ENCODE peak calls at places on chromosomes 1 and 21, in seven cellular contexts. Z is nephron progenitor cell, K is mammary epithelial cell, E is GM12891, S is kidney tubule cell, M is NCI-H345, I is BJ. C is an unnamed sample.

GRCh38 chr1:71135571-71135970 is 54.7 kb upstream of the ZRANB2 start:
- DNase-seq in Z (no peak), K (no peak), E (no peak), S (no peak), M (no peak), I (no peak), C (no peak)

GRCh38 chr1:203660069-203660468 is 33.4 kb downstream of the ATP2B4 start:
- DNase-seq in Z (no peak), K (no peak), E (no peak), S (no peak), M (no peak), I (no peak), C (no peak)

GRCh38 chr21:45768011-45768740 is 124.7 kb downstream of the PCBP3 start:
- DNase-seq in Z (no peak), K (no peak), E (no peak), S (no peak), M (no peak), I (no peak), C (no peak)

GRCh38 chr21:36654341-36654740 is 44.6 kb upstream of the SIM2 start:
- DNase-seq in Z (no peak), K (no peak), E (no peak), S (peak), M (no peak), I (no peak), C (no peak)

GRCh38 chr21:42129300-42130266 is 58.5 kb downstream of the UMODL1 start:
- DNase-seq in Z (no peak), K (no peak), E (no peak), S (no peak), M (no peak), I (no peak), C (no peak)

GRCh38 chr1:153597206-153597605 is 15.7 kb downstream of the S100A16 start:
- DNase-seq in Z (no peak), K (peak), E (no peak), S (peak), M (no peak), I (no peak), C (no peak)

GRCh38 chr21:46000731-46001641 is 19.4 kb downstream of the COL6A1 start:
- DNase-seq in Z (peak), K (no peak), E (no peak), S (no peak), M (no peak), I (no peak), C (no peak)

GRCh38 chr1:234893725-234894630 is 234.7 kb downstream of the TOMM20 start:
- DNase-seq in Z (no peak), K (peak), E (no peak), S (peak), M (peak), I (no peak), C (peak)

GRCh38 chr1:3892748-3893147 is 7.3 kb downstream of the C1orf174 start:
- DNase-seq in Z (no peak), K (no peak), E (no peak), S (no peak), M (no peak), I (no peak), C (no peak)

GRCh38 chr1:61748566-61748965 is 6.3 kb downstream of the PATJ start:
- DNase-seq in Z (no peak), K (no peak), E (no peak), S (peak), M (no peak), I (no peak), C (no peak)

GRCh38 chr1:201907621-201908020 is 18.9 kb downstream of the SHISA4 start:
- DNase-seq in Z (no peak), K (no peak), E (no peak), S (no peak), M (no peak), I (no peak), C (no peak)

GRCh38 chr21:45455321-45456013 is 50.5 kb downstream of the COL18A1 start:
- DNase-seq in Z (no peak), K (peak), E (no peak), S (peak), M (peak), I (no peak), C (no peak)

GRCh38 chr1:97943354-97943753 is 22.5 kb upstream of the DPYD start:
- DNase-seq in Z (no peak), K (peak), E (no peak), S (peak), M (no peak), I (peak), C (no peak)

GRCh38 chr1:209633335-209633997 is 18.8 kb downstream of the LAMB3 start:
- DNase-seq in Z (no peak), K (no peak), E (no peak), S (peak), M (no peak), I (no peak), C (peak)

GRCh38 chr1:38541223-38541622 is 318.3 kb downstream of the RRAGC start:
- DNase-seq in Z (no peak), K (no peak), E (no peak), S (peak), M (no peak), I (no peak), C (no peak)

GRCh38 chr1:68975534-68975933 is 478.7 kb upstream of the DEPDC1 start:
- DNase-seq in Z (no peak), K (peak), E (no peak), S (peak), M (no peak), I (no peak), C (no peak)

GRCh38 chr1:106755682-106756406 is 300.6 kb upstream of the PRMT6 start:
- DNase-seq in Z (no peak), K (peak), E (no peak), S (peak), M (no peak), I (peak), C (no peak)